ENCODE peak calls at places on chromosomes 1 and 21, in nine cellular contexts. P is heart left ventricle, R is kidney epithelial cell, M is AG04450, U is cardiac muscle cell, S is GM06990, F is GM23338, Y is esophagus squamous epithelium, G is astrocyte of the spinal cord. I is an unnamed sample.
A peak's percentile ranks its signal among the peaks of the same experiment; 100 is the strongest.

GRCh38 chr1:22284906-22285544 is 142.1 kb upstream of the WNT4 start:
- DNase-seq in S (no peak), Y (no peak), G (no peak), U (no peak), P (no peak), F (no peak), M (no peak), R (no peak), I (no peak)

GRCh38 chr1:167054946-167055630 is 35.1 kb downstream of the GPA33 start:
- DNase-seq in Y (no peak), M (no peak), R (no peak), S (no peak), U (no peak), P (no peak), G (no peak), F (no peak), I (no peak)

GRCh38 chr1:154971341-154971998 is 923 bp upstream of the SHC1 start:
- DNase-seq in P (no peak), G (no peak), F (no peak), U (no peak), M (no peak), S (no peak), R (no peak), Y (no peak), I (no peak)

GRCh38 chr1:79745928-79746327 is 739.4 kb upstream of the ADGRL4 start:
- DNase-seq in U (no peak), Y (no peak), R (no peak), S (no peak), F (no peak), P (no peak), G (peak; percentile 32), M (no peak), I (no peak)

GRCh38 chr1:236027096-236027495 is 37.8 kb downstream of the NID1 start:
- DNase-seq in S (no peak), Y (no peak), M (no peak), P (no peak), R (no peak), F (no peak), G (no peak), U (no peak), I (no peak)

GRCh38 chr1:204377800-204378608 is 18.3 kb upstream of the PLEKHA6 start:
- DNase-seq in M (no peak), Y (no peak), U (peak; percentile 69), P (no peak), R (peak; percentile 29), G (no peak), S (peak; percentile 53), F (peak; percentile 83), I (peak; percentile 65)

GRCh38 chr1:78673120-78673519 is 23.5 kb downstream of the IFI44 start:
- DNase-seq in U (peak; percentile 36), S (no peak), Y (no peak), M (no peak), P (no peak), G (no peak), F (peak; percentile 70), R (no peak), I (no peak)

GRCh38 chr1:10853701-10854100 is 57.3 kb upstream of the CASZ1 start:
- DNase-seq in F (no peak), Y (no peak), G (no peak), R (no peak), U (no peak), P (no peak), M (no peak), S (no peak), I (no peak)

GRCh38 chr1:156920233-156921052 is at the start of gene LRRC71:
- DNase-seq in S (peak; percentile 54), U (peak; percentile 91), G (peak; percentile 75), M (peak; percentile 29), F (peak; percentile 94), P (peak; percentile 91), Y (no peak), R (no peak), I (peak; percentile 85)

GRCh38 chr1:176717052-176717754 is 254.2 kb downstream of the PAPPA2 start:
- DNase-seq in F (peak; percentile 7), P (no peak), U (no peak), S (no peak), M (no peak), G (no peak), Y (no peak), R (no peak), I (no peak)

GRCh38 chr1:201634261-201634660 is 95.3 kb downstream of the NAV1 start:
- DNase-seq in F (no peak), U (no peak), M (no peak), R (no peak), P (no peak), S (no peak), G (peak; percentile 55), Y (no peak), I (no peak)

GRCh38 chr1:247357062-247357780 is 25.6 kb upstream of the ZNF496 start:
- DNase-seq in R (no peak), Y (no peak), G (no peak), F (peak; percentile 37), S (no peak), U (no peak), M (peak; percentile 69), P (no peak), I (no peak)

GRCh38 chr21:15293251-15293650 is 228.5 kb upstream of the NRIP1 start:
- DNase-seq in R (peak; percentile 88), P (no peak), S (no peak), F (peak; percentile 79), U (peak; percentile 36), Y (no peak), M (peak; percentile 74), G (peak; percentile 93), I (no peak)

GRCh38 chr1:64540265-64540791 is 70.4 kb downstream of the CACHD1 start:
- DNase-seq in Y (no peak), M (no peak), F (peak; percentile 53), G (peak; percentile 51), P (no peak), U (no peak), R (no peak), S (no peak), I (no peak)

GRCh38 chr1:93056214-93056613 is 22.9 kb upstream of the MTF2 start:
- DNase-seq in R (no peak), P (no peak), M (peak; percentile 8), U (peak; percentile 80), F (peak; percentile 83), Y (no peak), G (peak; percentile 25), S (no peak), I (peak; percentile 33)

GRCh38 chr1:223504741-223505140 is 111.5 kb downstream of the CCDC185 start:
- DNase-seq in G (peak; percentile 88), U (no peak), P (no peak), M (peak; percentile 29), R (peak; percentile 81), Y (no peak), F (no peak), S (no peak), I (no peak)

GRCh38 chr1:184379111-184379752 is 7.6 kb upstream of the C1orf21 start:
- DNase-seq in F (peak; percentile 56), Y (no peak), U (peak; percentile 10), G (no peak), S (no peak), M (no peak), P (no peak), R (no peak), I (no peak)
- TF ChIP-seq CTCF in F (peak; percentile 85), Y (no peak), U (peak; percentile 27), G (no peak), S (peak; percentile 35), M (peak; percentile 5), P (peak; percentile 27), R (peak; percentile 14), I (no peak)

GRCh38 chr1:109024651-109025050 is 17.3 kb downstream of the WDR47 start:
- DNase-seq in G (peak; percentile 15), Y (no peak), S (no peak), P (no peak), F (no peak), R (no peak), U (no peak), M (no peak), I (no peak)

GRCh38 chr1:109025691-109026090 is 16.2 kb downstream of the WDR47 start:
- DNase-seq in M (no peak), S (no peak), U (no peak), G (no peak), Y (no peak), R (no peak), P (no peak), F (no peak), I (no peak)

GRCh38 chr1:109027841-109028240 is 14.1 kb downstream of the WDR47 start:
- DNase-seq in P (no peak), F (no peak), Y (no peak), U (no peak), M (no peak), R (no peak), S (no peak), G (no peak), I (no peak)
- TF ChIP-seq CTCF in P (no peak), F (no peak), Y (no peak), U (peak; percentile 19), M (no peak), R (no peak), S (no peak), G (no peak), I (no peak)

DNA sequence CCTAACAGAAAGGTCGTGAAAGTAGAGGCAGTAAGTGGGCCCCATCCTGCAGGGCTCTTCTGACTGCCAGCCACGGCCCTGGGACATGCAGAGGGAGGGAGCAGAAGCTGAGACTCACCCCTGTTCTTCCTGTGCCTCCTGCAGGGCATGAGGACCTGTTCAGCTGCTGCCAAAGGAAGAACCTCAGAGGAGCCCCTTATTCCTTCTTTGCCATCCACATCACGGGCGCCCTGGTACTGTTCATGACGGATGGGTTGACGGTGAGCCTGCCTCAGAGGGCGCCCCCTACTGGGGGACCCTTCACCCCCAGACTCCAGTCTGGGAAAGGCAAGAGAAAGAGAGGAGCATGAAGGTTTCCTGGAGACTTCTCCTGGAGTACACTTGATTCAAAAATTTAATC is 47.1 kb downstream of the ELK4 start:
- DNase-seq in P (no peak), G (no peak), Y (no peak), M (no peak), F (no peak), R (no peak), S (no peak), U (no peak), I (no peak)
- TF ChIP-seq CTCF in P (peak; percentile 28), G (peak; percentile 41), Y (no peak), M (peak; percentile 34), F (peak; percentile 69), R (peak; percentile 47), S (peak; percentile 60), U (peak; percentile 33), I (no peak)

GRCh38 chr1:58426918-58427317 is 119.6 kb downstream of the OMA1 start:
- DNase-seq in R (no peak), Y (no peak), M (no peak), S (no peak), F (no peak), U (no peak), G (no peak), P (no peak), I (no peak)

DNA sequence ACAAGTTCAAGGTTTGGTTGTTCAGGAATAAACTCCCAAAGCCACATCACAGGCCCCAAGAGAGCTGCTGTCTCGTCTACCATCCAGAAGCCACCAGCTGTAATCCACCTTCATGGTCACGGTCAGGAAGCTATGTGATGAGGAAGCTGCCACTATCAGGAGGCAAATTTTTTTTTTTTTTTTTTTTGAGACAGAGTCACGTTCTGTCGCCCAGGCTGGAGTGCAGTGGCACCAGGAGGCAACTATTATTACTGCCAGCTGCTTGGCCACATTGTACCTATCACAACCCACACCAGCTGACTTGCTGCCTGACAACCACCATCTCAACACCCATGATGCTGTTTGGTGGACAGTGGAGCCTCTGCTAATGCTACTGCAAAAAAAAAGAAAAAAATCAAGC is 124.1 kb downstream of the OMA1 start:
- DNase-seq in F (no peak), R (no peak), G (no peak), P (no peak), M (no peak), Y (no peak), U (no peak), S (no peak), I (no peak)
- TF ChIP-seq CTCF in F (no peak), R (no peak), G (no peak), P (no peak), M (no peak), Y (no peak), U (no peak), S (no peak), I (no peak)